ENCODE peak calls at places on chromosomes 6 and 20, in eight cellular contexts. B is GM12865; Q is amniotic stem cell; V is activated T-cell treated with anti-CD3 and anti-CD28 coated beads for 24 hours; O is endothelial cell; N is activated CD8-positive, alpha-beta memory T cell treated with anti-CD3 and anti-CD28 coated beads, Interleukin-2, amount 10 ng/mL, durations not matched to agents 7 days and 5 days; D is fibroblast of lung; G is cardiac muscle cell. Z is an unnamed sample.

GRCh38 chr20:1651268-1651667 is 6.3 kb downstream of the SIRPG start:
- DNase-seq in B (no peak), Q (no peak), V (no peak), O (no peak), N (peak; percentile 40), D (no peak), G (no peak), Z (no peak)

GRCh38 chr6:63449714-63450113 is 122.6 kb upstream of the LOC128125822 start:
- DNase-seq in B (no peak), Q (no peak), V (no peak), O (no peak), N (no peak), D (no peak), G (no peak), Z (no peak)

GRCh38 chr6:66897576-66897975 is 1190.5 kb upstream of the EYS start:
- DNase-seq in B (peak; percentile 2), Q (no peak), V (no peak), O (no peak), N (no peak), D (peak; percentile 60), G (peak; percentile 23), Z (peak; percentile 66)

GRCh38 chr6:118869894-118870665 is 23.9 kb upstream of the ASF1A start:
- DNase-seq in B (no peak), Q (no peak), V (no peak), O (no peak), N (no peak), D (peak; percentile 65), G (peak; percentile 69), Z (no peak)

GRCh38 chr20:47665221-47665991 is 119.9 kb downstream of the SULF2 start:
- DNase-seq in B (no peak), Q (no peak), V (no peak), O (no peak), N (no peak), D (no peak), G (no peak), Z (no peak)

GRCh38 chr20:23574977-23575376 is 6.7 kb upstream of the CST9L start:
- DNase-seq in B (no peak), Q (no peak), V (no peak), O (no peak), N (no peak), D (no peak), G (no peak), Z (no peak)

GRCh38 chr6:71248306-71248705 is 40.3 kb upstream of the OGFRL1 start:
- DNase-seq in B (peak; percentile 41), Q (peak; percentile 35), V (no peak), O (no peak), N (no peak), D (peak; percentile 60), G (peak; percentile 44), Z (peak; percentile 83)

GRCh38 chr6:52576392-52577021 is 353 bp downstream of the TRAM2 start:
- DNase-seq in B (peak; percentile 92), Q (peak; percentile 77), V (peak; percentile 39), O (peak; percentile 66), N (peak; percentile 79), D (peak; percentile 82), G (peak; percentile 83), Z (peak; percentile 88)

GRCh38 chr6:692858-693736 is at the start of gene EXOC2:
- DNase-seq in B (peak; percentile 90), Q (peak; percentile 64), V (peak; percentile 79), O (peak; percentile 89), N (peak; percentile 92), D (peak; percentile 84), G (peak; percentile 86), Z (peak; percentile 91)

GRCh38 chr20:31508517-31509244 is 5.6 kb upstream of the HM13 start:
- DNase-seq in B (no peak), Q (no peak), V (no peak), O (no peak), N (no peak), D (no peak), G (no peak), Z (no peak)